ENCODE peak calls at places on chromosomes 16 and 17, in ten cellular contexts. Z is aorta, N is neuronal stem cell, K is small intestine, G is tibial nerve, U is cardiac muscle cell, L is endodermal cell, H is tibial artery, E is right lobe of liver, X is lower lobe of right lung. I is an unnamed sample.
A peak's percentile ranks its signal among the peaks of the same experiment; 100 is the strongest.

GRCh38 chr17:18247613-18248001 is 10.9 kb downstream of the FLII start:
- DNase-seq in Z (no peak), N (no peak), K (peak; percentile 50), G (no peak), U (no peak), L (no peak), H (no peak), E (no peak), X (no peak), I (no peak)

GRCh38 chr16:10067406-10067805 is 114.8 kb downstream of the GRIN2A start:
- DNase-seq in Z (no peak), N (no peak), K (no peak), G (no peak), U (no peak), L (no peak), H (no peak), E (no peak), X (no peak), I (no peak)

GRCh38 chr16:28213396-28213795 is 1.6 kb upstream of the XPO6 start:
- DNase-seq in Z (no peak), N (no peak), K (no peak), G (no peak), U (no peak), L (no peak), H (no peak), E (no peak), X (no peak), I (no peak)

GRCh38 chr17:65749479-65749878 is 188.0 kb upstream of the AXIN2 start:
- DNase-seq in Z (no peak), N (no peak), K (no peak), G (no peak), U (no peak), L (no peak), H (no peak), E (no peak), X (no peak), I (no peak)

GRCh38 chr16:14529010-14529669 is 100.9 kb downstream of the PARN start:
- DNase-seq in Z (peak; percentile 85), N (peak; percentile 70), K (peak; percentile 78), G (peak; percentile 37), U (peak; percentile 81), L (peak; percentile 87), H (peak; percentile 90), E (peak; percentile 60), X (no peak), I (peak; percentile 69)

GRCh38 chr16:52114414-52114813 is 432.5 kb downstream of the TOX3 start:
- DNase-seq in Z (no peak), N (no peak), K (peak; percentile 72), G (no peak), U (no peak), L (no peak), H (no peak), E (no peak), X (no peak), I (no peak)

GRCh38 chr17:58986005-58986404 is 120.7 kb downstream of the TRIM37 start:
- DNase-seq in Z (no peak), N (no peak), K (no peak), G (no peak), U (no peak), L (no peak), H (no peak), E (no peak), X (no peak), I (no peak)

GRCh38 chr17:83116311-83116771 is 36.9 kb downstream of the METRNL start:
- DNase-seq in Z (peak; percentile 74), N (no peak), K (no peak), G (no peak), U (no peak), L (no peak), H (no peak), E (no peak), X (peak; percentile 26), I (no peak)

GRCh38 chr16:16120382-16121184 is 102.7 kb downstream of the ABCC6 start:
- DNase-seq in Z (no peak), N (no peak), K (no peak), G (no peak), U (no peak), L (no peak), H (no peak), E (no peak), X (peak; percentile 56), I (peak; percentile 67)

GRCh38 chr16:86316967-86317616 is 193.2 kb upstream of the FOXF1 start:
- DNase-seq in Z (peak; percentile 30), N (no peak), K (no peak), G (no peak), U (no peak), L (no peak), H (no peak), E (no peak), X (no peak), I (no peak)

GRCh38 chr16:87046235-87046634 is 271.0 kb downstream of the C16orf95 start:
- DNase-seq in Z (no peak), N (no peak), K (no peak), G (no peak), U (no peak), L (no peak), H (peak; percentile 59), E (no peak), X (no peak), I (no peak)

GRCh38 chr17:83180996-83181481 is 101.6 kb downstream of the METRNL start:
- DNase-seq in Z (peak; percentile 51), N (no peak), K (no peak), G (peak; percentile 4), U (no peak), L (peak; percentile 50), H (no peak), E (no peak), X (no peak), I (no peak)

DNA sequence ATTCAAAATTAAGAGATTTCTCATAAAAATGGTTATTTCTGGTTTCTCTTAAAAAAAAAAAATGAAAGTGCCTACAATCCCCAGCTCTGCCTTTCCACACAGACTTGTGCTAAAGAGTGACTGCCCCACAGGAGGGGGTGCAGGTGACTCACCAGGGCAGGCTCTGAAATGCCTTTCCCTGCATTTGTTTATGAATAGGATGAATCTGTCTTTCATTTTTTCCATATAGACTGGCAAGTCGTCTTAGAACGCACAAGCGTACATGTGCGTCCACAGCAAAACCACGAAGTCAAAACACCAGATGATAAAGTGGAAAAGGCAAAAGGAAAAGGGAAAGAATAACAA is 271.6 kb downstream of the PHKB start:
- DNase-seq in Z (no peak), N (no peak), K (no peak), G (no peak), U (no peak), L (peak; percentile 69), H (no peak), E (no peak), X (no peak), I (no peak)
- H3K4me3 ChIP-seq in Z (no peak overlapping the region), N (no peak overlapping the region), K (no peak overlapping the region), G (no peak overlapping the region), U (no peak overlapping the region), L (no peak overlapping the region), H (no peak overlapping the region), E (no peak overlapping the region), X (no peak overlapping the region), I (no peak overlapping the region)

DNA sequence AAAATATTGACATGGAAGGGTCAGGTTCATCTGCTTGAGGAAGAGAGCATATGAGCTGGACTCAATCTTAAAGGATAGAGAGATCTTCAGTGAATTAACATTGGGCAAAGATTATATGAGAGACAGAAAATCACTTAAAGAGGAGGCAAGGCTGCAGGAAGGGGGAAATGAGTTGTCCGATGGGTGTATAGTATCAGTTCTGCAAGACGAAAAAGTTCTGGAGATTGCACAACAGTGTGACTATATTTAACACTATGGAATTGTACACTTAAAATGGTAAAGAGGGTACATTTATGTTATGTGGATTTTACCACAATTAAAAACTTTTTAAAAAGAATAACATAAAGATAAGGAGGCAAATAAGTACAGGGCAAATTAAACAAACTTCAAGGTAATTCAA is 80.7 kb downstream of the HELZ start:
- DNase-seq in Z (no peak), N (no peak), K (no peak), G (no peak), U (no peak), L (no peak), H (no peak), E (no peak), X (no peak), I (no peak)
- H3K4me1 ChIP-seq in Z (peaks cover 1% of the 10 kb centered on the region), N (no peaks in the 10 kb centered on the region), K (no peaks in the 10 kb centered on the region), G (no peaks in the 10 kb centered on the region), U (no peaks in the 10 kb centered on the region), L (no peaks in the 10 kb centered on the region), H (no peaks in the 10 kb centered on the region), E (no peaks in the 10 kb centered on the region), X (peaks cover 12% of the 10 kb centered on the region), I (peaks cover 19% of the 10 kb centered on the region)

GRCh38 chr17:1340371-1340770 is 59.7 kb downstream of the YWHAE start:
- DNase-seq in Z (no peak), N (no peak), K (no peak), G (no peak), U (no peak), L (no peak), H (peak; percentile 34), E (no peak), X (peak; percentile 26), I (peak; percentile 38)

GRCh38 chr17:1347681-1348318 is 52.2 kb downstream of the YWHAE start:
- DNase-seq in Z (peak; percentile 61), N (no peak), K (peak; percentile 85), G (no peak), U (no peak), L (no peak), H (no peak), E (peak; percentile 59), X (peak; percentile 46), I (peak; percentile 37)

GRCh38 chr17:1343554-1343953 is 56.5 kb downstream of the YWHAE start:
- DNase-seq in Z (no peak), N (no peak), K (no peak), G (no peak), U (no peak), L (no peak), H (no peak), E (no peak), X (no peak), I (no peak)

GRCh38 chr17:1344521-1344920 is 55.5 kb downstream of the YWHAE start:
- DNase-seq in Z (no peak), N (no peak), K (no peak), G (no peak), U (no peak), L (no peak), H (no peak), E (no peak), X (no peak), I (no peak)
- H3K27ac ChIP-seq in Z (no peak overlapping the region), N (peak overlapping the region; percentile 58), K (no peak overlapping the region), G (no peak overlapping the region), U (peak overlapping the region; percentile 39), L (peak overlapping the region; percentile 17), H (no peak overlapping the region), E (no peak overlapping the region), X (no peak overlapping the region), I (no peak overlapping the region)

DNA sequence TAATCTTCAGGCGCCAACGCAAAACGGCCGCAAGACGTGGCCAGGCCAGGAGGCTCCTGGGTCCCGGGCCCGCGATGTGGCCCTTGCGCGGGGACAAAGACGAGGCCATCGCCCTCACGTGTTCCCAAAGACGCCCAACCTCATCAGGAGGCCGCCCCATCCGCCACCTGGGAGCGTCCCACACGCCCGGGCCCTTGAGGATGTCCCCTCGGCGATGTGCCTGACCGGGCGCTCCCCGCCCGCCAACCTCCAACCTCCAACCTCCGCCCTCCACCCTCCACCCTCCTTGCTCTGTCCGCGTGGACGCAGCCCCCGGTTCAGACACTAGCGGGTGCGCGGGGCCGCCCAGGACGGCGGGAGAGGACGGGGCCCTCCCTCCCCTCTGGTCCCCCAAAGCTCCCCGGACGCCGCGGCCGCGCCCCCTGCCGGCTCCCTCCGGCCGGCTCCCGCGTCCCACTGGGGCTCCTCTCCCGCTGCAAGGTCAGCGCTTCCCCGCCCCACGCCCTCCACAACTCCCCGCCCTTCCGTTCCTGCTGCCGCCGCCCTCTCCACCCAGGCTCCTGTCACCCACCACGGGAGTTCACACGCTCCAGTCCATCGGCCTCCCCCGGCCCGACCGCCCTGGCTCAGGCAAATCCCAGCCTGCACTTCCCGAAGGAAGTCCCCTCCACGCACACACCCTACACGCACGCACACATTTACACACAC is 250.8 kb upstream of the RPL38 start:
- DNase-seq in Z (peak; percentile 80), N (peak; percentile 54), K (peak; percentile 12), G (no peak), U (peak; percentile 75), L (peak; percentile 90), H (no peak), E (peak; percentile 42), X (peak; percentile 56), I (peak; percentile 77)
- H3K4me3 ChIP-seq in Z (no peak overlapping the region), N (no peak overlapping the region), K (no peak overlapping the region), G (peak overlapping the region; percentile 26), U (peak overlapping the region; percentile 21), L (peak overlapping the region; percentile 57), H (no peak overlapping the region), E (no peak overlapping the region), X (peak overlapping the region; percentile 46), I (peak overlapping the region; percentile 36)

I was measured in upper lobe of right lung.